ENCODE peak calls at places on chromosomes 13 and 19, in six cellular contexts. U is BE2C, L is stomach, C is hepatocyte, M is aorta, G is esophagus squamous epithelium. K is an unnamed sample.

GRCh38 chr13:110475550-110476219 is 85.8 kb downstream of the RAB20 start:
- DNase-seq in U (no peak), C (no peak), L (no peak), M (no peak), G (no peak), K (no peak)

GRCh38 chr13:54875111-54875510 is 1846.5 kb downstream of the OLFM4 start:
- DNase-seq in L (no peak), C (no peak), G (no peak), U (no peak), M (no peak), K (no peak)

GRCh38 chr13:109708014-109708617 is 78.3 kb downstream of the IRS2 start:
- DNase-seq in M (no peak), C (no peak), U (no peak), G (no peak), L (no peak), K (no peak)

GRCh38 chr19:4115818-4116385 is 8.0 kb downstream of the MAP2K2 start:
- DNase-seq in L (no peak), M (no peak), C (no peak), G (no peak), U (no peak), K (no peak)

GRCh38 chr19:18278521-18279265 is 2.7 kb downstream of the JUND start:
- DNase-seq in G (no peak), L (peak), M (no peak), C (no peak), U (no peak), K (no peak)

GRCh38 chr19:49677901-49678674 is 1.0 kb downstream of the PRMT1 start:
- DNase-seq in U (peak), C (peak), M (peak), G (no peak), L (peak), K (peak)

GRCh38 chr19:56642711-56643459 is at the start of gene SMIM17:
- DNase-seq in U (no peak), L (no peak), C (no peak), G (no peak), M (no peak), K (no peak)

GRCh38 chr19:2607712-2608601 is 94.5 kb downstream of the GNG7 start:
- DNase-seq in G (no peak), C (no peak), M (peak), U (peak), L (no peak), K (no peak)

GRCh38 chr19:14758816-14759215 is 19.5 kb downstream of the ADGRE2 start:
- DNase-seq in C (peak), L (no peak), U (no peak), M (no peak), G (no peak), K (no peak)

GRCh38 chr13:98626298-98626940 is 49.5 kb upstream of the STK24 start:
- DNase-seq in G (no peak), C (no peak), M (no peak), U (no peak), L (no peak), K (no peak)

GRCh38 chr13:67119481-67119883 is 110.7 kb downstream of the PCDH9 start:
- DNase-seq in L (no peak), C (no peak), U (no peak), G (no peak), M (no peak), K (peak)

GRCh38 chr19:46718157-46718933 is 1.4 kb upstream of the PRKD2 start:
- DNase-seq in C (peak), M (no peak), G (no peak), U (no peak), L (peak), K (no peak)

GRCh38 chr19:6745965-6746364 is 6.5 kb downstream of the TRIP10 start:
- DNase-seq in L (no peak), G (no peak), U (no peak), M (no peak), C (no peak), K (no peak)

GRCh38 chr19:6743071-6743470 is 3.6 kb downstream of the TRIP10 start:
- DNase-seq in L (no peak), U (no peak), G (no peak), M (no peak), C (no peak), K (no peak)

GRCh38 chr19:6743714-6744380 is 4.4 kb downstream of the TRIP10 start:
- DNase-seq in U (no peak), G (no peak), M (no peak), C (no peak), L (no peak), K (no peak)

GRCh38 chr19:6740589-6741348 is 1.3 kb downstream of the TRIP10 start:
- DNase-seq in M (peak), U (no peak), L (peak), G (no peak), C (peak), K (peak)

GRCh38 chr19:6744381-6745288 is 5.2 kb downstream of the TRIP10 start:
- DNase-seq in C (peak), G (no peak), L (peak), M (peak), U (peak), K (peak)
- H3K4me3 ChIP-seq in C (no peak), G (peak), L (peak), M (no peak), U (no peak), K (no peak)

GRCh38 chr13:81318231-81319019 is 977.5 kb upstream of the SPRY2 start:
- DNase-seq in C (no peak), G (no peak), U (no peak), M (no peak), L (no peak), K (no peak)

GRCh38 chr13:81320516-81320915 is 979.6 kb upstream of the SPRY2 start:
- DNase-seq in L (no peak), U (no peak), G (no peak), M (no peak), C (no peak), K (no peak)
- H3K4me3 ChIP-seq in L (no peak), U (no peak), G (no peak), M (no peak), C (no peak), K (no peak)

DNA sequence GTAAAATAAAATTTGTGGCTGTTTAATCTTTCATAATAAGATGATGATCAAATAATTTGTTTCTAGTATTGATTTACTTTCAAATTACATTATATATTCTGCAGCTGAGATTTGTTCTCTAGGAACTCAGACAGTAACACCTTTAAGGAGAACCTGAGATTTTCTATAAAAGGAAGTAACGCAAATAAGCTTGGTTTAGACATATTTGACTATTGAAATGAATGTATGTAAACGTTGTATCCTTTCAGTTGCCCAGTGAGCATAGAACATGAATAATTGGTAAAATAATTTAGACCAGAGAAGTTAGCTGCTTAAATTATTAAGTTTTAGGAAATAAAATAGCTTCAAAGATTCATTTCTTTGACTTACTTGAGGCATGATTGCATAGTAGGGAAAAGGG is 3.1 kb downstream of the CDK8 start:
- DNase-seq in G (no peak), L (no peak), U (no peak), C (no peak), M (no peak), K (no peak)
- H3K4me3 ChIP-seq in G (no peak), L (no peak), U (peak), C (peak), M (no peak), K (peak)

GRCh38 chr13:41956272-41956671 is 4.6 kb downstream of the VWA8 start:
- DNase-seq in U (no peak), G (no peak), M (no peak), L (no peak), C (no peak), K (no peak)
- H3K4me3 ChIP-seq in U (no peak), G (no peak), M (no peak), L (no peak), C (no peak), K (no peak)

GRCh38 chr19:31520633-31521032 is 171.4 kb upstream of the TSHZ3 start:
- DNase-seq in M (no peak), G (no peak), C (no peak), U (no peak), L (no peak), K (no peak)

GRCh38 chr19:31529121-31529520 is 179.9 kb upstream of the TSHZ3 start:
- DNase-seq in G (no peak), U (no peak), M (no peak), L (no peak), C (no peak), K (peak)

GRCh38 chr19:31527443-31527842 is 178.2 kb upstream of the TSHZ3 start:
- DNase-seq in G (no peak), U (no peak), M (no peak), C (no peak), L (no peak), K (no peak)

GRCh38 chr19:31528261-31528660 is 179.0 kb upstream of the TSHZ3 start:
- DNase-seq in M (no peak), U (no peak), C (no peak), G (no peak), L (no peak), K (no peak)

GRCh38 chr19:31525610-31526147 is 176.4 kb upstream of the TSHZ3 start:
- DNase-seq in M (no peak), U (no peak), G (no peak), L (no peak), C (no peak), K (no peak)
- H3K4me3 ChIP-seq in M (no peak), U (no peak), G (no peak), L (no peak), C (no peak), K (no peak)

GRCh38 chr19:12034610-12035009 is 869 bp downstream of the ZNF433 start:
- DNase-seq in L (no peak), G (no peak), U (no peak), M (no peak), C (peak), K (no peak)
- H3K4me3 ChIP-seq in L (peak), G (peak), U (peak), M (peak), C (peak), K (peak)

DNA sequence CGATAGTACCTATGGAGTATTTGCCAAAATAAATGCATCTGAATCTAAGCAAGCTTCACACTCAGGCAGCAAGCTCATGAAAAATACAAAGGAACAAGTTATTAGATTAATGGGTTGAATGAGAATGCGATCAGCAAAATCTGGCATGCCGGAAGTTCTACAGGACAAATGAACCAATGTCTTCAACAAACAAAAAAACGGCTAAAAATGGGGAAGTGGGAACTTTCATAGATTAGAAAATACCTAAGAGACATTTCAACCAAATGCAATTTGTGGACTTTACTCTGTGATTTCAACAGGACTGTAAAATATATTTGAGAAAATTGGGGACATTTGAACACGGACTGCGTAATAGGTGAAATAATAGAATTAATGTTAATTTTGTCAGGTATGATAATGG is 22.4 kb upstream of the RNASEH2B start:
- DNase-seq in G (no peak), C (no peak), L (no peak), M (no peak), U (no peak), K (no peak)
- H3K4me3 ChIP-seq in G (no peak), C (no peak), L (no peak), M (no peak), U (no peak), K (no peak)

K was measured in SJCRH30.